ENCODE peak calls at places on chromosomes 12 and 14, in seven cellular contexts. B, E, A, G, I, C and F are unnamed samples.
A peak's percentile ranks its signal among the peaks of the same experiment; 100 is the strongest.

GRCh38 chr12:92089559-92089958 is 56.1 kb downstream of the BTG1 start:
- DNase-seq in B (no peak), E (no peak), A (no peak), G (no peak), I (no peak), C (no peak), F (no peak)

GRCh38 chr14:53793790-53794560 is 162.7 kb downstream of the BMP4 start:
- DNase-seq in B (no peak), E (no peak), A (no peak), G (peak; percentile 11), I (no peak), C (no peak), F (peak; percentile 1)

GRCh38 chr14:65095633-65096205 is 6.6 kb downstream of the MAX start:
- DNase-seq in B (no peak), E (no peak), A (no peak), G (peak; percentile 91), I (no peak), C (no peak), F (peak; percentile 79)

GRCh38 chr12:62720661-62721330 is 214.2 kb downstream of the PPM1H start:
- DNase-seq in B (no peak), E (no peak), A (no peak), G (peak; percentile 67), I (no peak), C (no peak), F (peak; percentile 4)

GRCh38 chr12:93032748-93033147 is 103.7 kb upstream of the EEA1 start:
- DNase-seq in B (no peak), E (no peak), A (no peak), G (no peak), I (no peak), C (no peak), F (no peak)

GRCh38 chr12:20463920-20464524 is 95.7 kb downstream of the PDE3A start:
- DNase-seq in B (no peak), E (no peak), A (no peak), G (peak; percentile 49), I (no peak), C (no peak), F (no peak)

GRCh38 chr12:54300732-54301427 is at the start of gene NFE2:
- DNase-seq in B (peak; percentile 71), E (peak; percentile 86), A (peak; percentile 53), G (peak; percentile 81), I (no peak), C (no peak), F (no peak)

GRCh38 chr12:6230321-6231110 is 30.3 kb downstream of the CD9 start:
- DNase-seq in B (peak; percentile 72), E (peak; percentile 79), A (peak; percentile 43), G (peak; percentile 61), I (peak; percentile 78), C (peak; percentile 26), F (peak; percentile 89)

GRCh38 chr14:90624228-90624627 is 192.0 kb downstream of the TTC7B start:
- DNase-seq in B (no peak), E (no peak), A (no peak), G (no peak), I (no peak), C (no peak), F (no peak)

GRCh38 chr14:69610859-69611263 is 535 bp upstream of the SUSD6 start:
- DNase-seq in B (no peak), E (no peak), A (no peak), G (peak; percentile 57), I (no peak), C (no peak), F (no peak)

GRCh38 chr12:14577344-14577743 is 9.7 kb upstream of the PLBD1 start:
- DNase-seq in B (no peak), E (no peak), A (no peak), G (no peak), I (no peak), C (no peak), F (no peak)

GRCh38 chr12:59710004-59710628 is 114.3 kb downstream of the SLC16A7 start:
- DNase-seq in B (no peak), E (no peak), A (no peak), G (no peak), I (no peak), C (no peak), F (no peak)

GRCh38 chr12:8948711-8949524 is 527 bp downstream of the M6PR start:
- DNase-seq in B (no peak), E (no peak), A (no peak), G (peak; percentile 50), I (no peak), C (peak; percentile 24), F (peak; percentile 3)

GRCh38 chr12:32548691-32549412 is 130.2 kb upstream of the DNM1L start:
- DNase-seq in B (no peak), E (no peak), A (no peak), G (peak; percentile 92), I (no peak), C (no peak), F (no peak)

GRCh38 chr12:132222096-132222807 is 78.0 kb downstream of the NOC4L start:
- DNase-seq in B (no peak), E (peak; percentile 52), A (no peak), G (peak; percentile 36), I (no peak), C (peak; percentile 40), F (no peak)

GRCh38 chr14:39430762-39431415 is 1.3 kb downstream of the FBXO33 start:
- DNase-seq in B (peak; percentile 58), E (no peak), A (no peak), G (no peak), I (no peak), C (no peak), F (no peak)

GRCh38 chr12:49578471-49579112 is 10.7 kb upstream of the MCRS1 start:
- DNase-seq in B (no peak), E (no peak), A (no peak), G (no peak), I (no peak), C (no peak), F (no peak)

GRCh38 chr14:64191756-64192155 is 102.4 kb downstream of the ESR2 start:
- DNase-seq in B (no peak), E (no peak), A (no peak), G (peak; percentile 75), I (no peak), C (no peak), F (no peak)